ENCODE peak calls at places on chromosomes 1 and 21, in nine cellular contexts. C is A549; D is CD4-positive, alpha-beta T cell; Q is hepatocyte; R is small intestine; I is cardiac muscle cell; E is SJCRH30; G is foreskin keratinocyte; T is left ventricle myocardium inferior. B is an unnamed sample.

GRCh38 chr1:37477198-37477931 is 3.0 kb downstream of the ZC3H12A start:
- DNase-seq in D (peak), R (peak), T (no peak), E (no peak), I (peak), G (peak), C (no peak), Q (peak), B (peak)

GRCh38 chr1:226019550-226019949 is 20.4 kb upstream of the SDE2 start:
- DNase-seq in G (no peak), E (no peak), R (peak), D (no peak), C (no peak), Q (no peak), T (no peak), I (no peak), B (no peak)

GRCh38 chr1:215146252-215146975 is 63.9 kb downstream of the KCNK2 start:
- DNase-seq in E (no peak), G (no peak), I (peak), Q (peak), T (no peak), D (no peak), R (no peak), C (no peak), B (no peak)

GRCh38 chr1:151156515-151156819 is at the start of gene TNFAIP8L2:
- DNase-seq in D (peak), R (peak), Q (no peak), C (no peak), G (no peak), T (peak), I (no peak), E (no peak), B (peak)

GRCh38 chr1:31354266-31354665 is 18.6 kb downstream of the FABP3 start:
- DNase-seq in C (no peak), D (no peak), Q (no peak), E (no peak), G (no peak), T (no peak), I (peak), R (no peak), B (peak)

GRCh38 chr1:170657275-170657853 is 6.6 kb upstream of the PRRX1 start:
- DNase-seq in D (no peak), G (no peak), E (peak), C (no peak), R (no peak), T (no peak), I (no peak), Q (no peak), B (no peak)

GRCh38 chr1:161196521-161197451 is 2.1 kb downstream of the ADAMTS4 start:
- DNase-seq in I (peak), Q (peak), G (no peak), T (peak), E (peak), D (no peak), R (no peak), C (no peak), B (no peak)

GRCh38 chr1:244349581-244350001 is 102.1 kb downstream of the ADSS2 start:
- DNase-seq in G (no peak), R (no peak), D (no peak), I (peak), E (no peak), T (no peak), Q (no peak), C (no peak), B (no peak)

GRCh38 chr1:110106013-110106941 is 6.0 kb upstream of the UBL4B start:
- DNase-seq in T (peak), E (peak), I (peak), D (peak), Q (peak), C (peak), G (no peak), R (peak), B (peak)

GRCh38 chr1:117633936-117634335 is 28.1 kb downstream of the TENT5C start:
- DNase-seq in I (no peak), E (no peak), T (no peak), R (no peak), Q (no peak), D (no peak), G (no peak), C (no peak), B (no peak)

GRCh38 chr1:7948950-7949349 is 8.3 kb upstream of the TNFRSF9 start:
- DNase-seq in C (no peak), T (no peak), R (peak), Q (no peak), D (peak), I (peak), E (no peak), G (peak), B (no peak)

GRCh38 chr1:200625381-200625824 is 4.9 kb upstream of the KIF14 start:
- DNase-seq in G (peak), E (no peak), I (peak), D (no peak), R (no peak), C (no peak), Q (no peak), T (no peak), B (no peak)

GRCh38 chr21:42117229-42118048 is 46.3 kb downstream of the UMODL1 start:
- DNase-seq in I (peak), T (peak), C (peak), D (peak), Q (peak), R (peak), G (peak), E (peak), B (peak)

GRCh38 chr1:220952941-220953340 is 73.7 kb downstream of the HLX start:
- DNase-seq in Q (no peak), C (no peak), E (peak), T (no peak), R (no peak), I (no peak), G (no peak), D (no peak), B (no peak)

GRCh38 chr1:236072001-236072400 is 7.1 kb upstream of the NID1 start:
- DNase-seq in R (no peak), E (no peak), G (no peak), I (no peak), C (no peak), D (no peak), T (no peak), Q (no peak), B (no peak)

GRCh38 chr1:224647449-224647848 is 31.3 kb downstream of the CNIH3 start:
- DNase-seq in R (no peak), E (no peak), T (no peak), I (no peak), Q (no peak), G (no peak), C (no peak), D (no peak), B (no peak)

GRCh38 chr1:13794231-13795187 is 94.5 kb downstream of the PRDM2 start:
- DNase-seq in D (no peak), C (no peak), I (no peak), R (no peak), G (no peak), T (no peak), Q (no peak), E (no peak), B (no peak)

GRCh38 chr1:67855944-67856343 is 22.7 kb upstream of the GNG12 start:
- DNase-seq in G (no peak), E (no peak), D (no peak), T (no peak), Q (no peak), R (no peak), I (peak), C (no peak), B (no peak)

GRCh38 chr1:44405804-44406743 is 1.0 kb downstream of the RNF220 start:
- DNase-seq in E (no peak), T (no peak), Q (peak), C (peak), R (no peak), D (no peak), G (no peak), I (no peak), B (no peak)

GRCh38 chr1:20729990-20730689 is 2.4 kb downstream of the SH2D5 start:
- DNase-seq in C (no peak), R (no peak), T (no peak), G (no peak), E (no peak), I (no peak), Q (no peak), D (no peak), B (no peak)

GRCh38 chr1:111455642-111456031 is 6.4 kb downstream of the ATP5PB start:
- DNase-seq in E (no peak), C (no peak), Q (no peak), I (no peak), G (no peak), R (no peak), T (no peak), D (no peak), B (no peak)

GRCh38 chr1:96387785-96388184 is 333.8 kb upstream of the PTBP2 start:
- DNase-seq in Q (no peak), I (no peak), R (no peak), T (no peak), G (peak), C (no peak), E (no peak), D (no peak), B (no peak)

GRCh38 chr1:116529681-116530080 is 41.1 kb downstream of the CD58 start:
- DNase-seq in G (no peak), D (no peak), R (no peak), C (no peak), E (no peak), T (no peak), Q (no peak), I (no peak), B (no peak)

DNA sequence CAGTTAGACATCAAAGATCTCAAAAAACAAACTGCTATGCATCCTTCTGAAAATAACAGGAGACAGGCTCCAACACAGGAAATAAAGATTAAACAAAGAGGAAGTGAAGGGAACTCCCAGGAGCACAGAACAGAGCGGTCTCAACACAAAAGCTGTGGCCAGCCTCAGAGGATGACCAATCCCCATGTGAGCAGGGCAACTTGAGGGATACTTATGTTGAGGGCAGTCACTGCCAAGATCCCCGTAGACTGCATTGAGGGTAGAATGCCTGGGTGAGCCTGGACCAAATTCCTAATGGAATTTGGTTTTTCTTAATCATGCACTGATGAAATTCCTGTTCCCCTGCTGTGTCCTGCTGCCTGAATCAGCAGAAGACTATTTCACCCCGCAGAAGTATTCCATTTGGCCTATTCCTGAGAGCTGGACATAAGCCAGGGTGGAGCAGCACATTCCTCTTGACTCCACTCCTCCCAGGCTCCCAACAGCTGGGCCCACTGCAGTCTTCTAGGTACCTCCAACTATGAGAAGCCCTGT is 49.0 kb downstream of the JAK1 start:
- DNase-seq in C (peak), E (peak), G (peak), D (no peak), Q (peak), I (peak), R (no peak), T (peak), B (peak)
- H3K27ac ChIP-seq in C (peak), E (peak), G (no peak), D (no peak), Q (peak), I (no peak), R (peak), T (peak), B (peak)

GRCh38 chr1:169514566-169515270 is 29.0 kb upstream of the SLC19A2 start:
- DNase-seq in Q (no peak), E (no peak), C (no peak), R (no peak), G (no peak), I (no peak), T (no peak), D (no peak), B (no peak)
- H3K27ac ChIP-seq in Q (no peak), E (no peak), C (no peak), R (no peak), G (no peak), I (no peak), T (no peak), D (no peak), B (no peak)

GRCh38 chr1:3460653-3461237 is 6.3 kb downstream of the ARHGEF16 start:
- DNase-seq in I (peak), R (peak), G (no peak), D (no peak), T (no peak), Q (peak), C (no peak), E (no peak), B (no peak)
- H3K27ac ChIP-seq in I (peak), R (peak), G (no peak), D (no peak), T (peak), Q (peak), C (peak), E (no peak), B (no peak)

GRCh38 chr1:77831566-77831965 is 52.1 kb downstream of the MIGA1 start:
- DNase-seq in D (no peak), I (peak), Q (no peak), T (no peak), G (no peak), C (no peak), E (no peak), R (no peak), B (no peak)

GRCh38 chr1:77832889-77833288 is 53.4 kb downstream of the MIGA1 start:
- DNase-seq in T (no peak), I (peak), D (no peak), R (no peak), G (no peak), E (no peak), C (no peak), Q (peak), B (no peak)

GRCh38 chr1:77831976-77832695 is 52.7 kb downstream of the MIGA1 start:
- DNase-seq in I (peak), R (no peak), Q (peak), E (no peak), D (no peak), G (no peak), T (no peak), C (no peak), B (no peak)

GRCh38 chr1:77833521-77834100 is 54.2 kb downstream of the MIGA1 start:
- DNase-seq in I (peak), C (no peak), T (no peak), R (no peak), G (no peak), E (no peak), D (no peak), Q (no peak), B (no peak)

GRCh38 chr1:77834771-77835334 is 53.6 kb upstream of the NEXN start:
- DNase-seq in D (no peak), E (no peak), R (peak), I (peak), C (no peak), Q (peak), G (no peak), T (no peak), B (no peak)
- H3K27ac ChIP-seq in D (no peak), E (no peak), R (no peak), I (peak), C (no peak), Q (peak), G (no peak), T (peak), B (no peak)

DNA sequence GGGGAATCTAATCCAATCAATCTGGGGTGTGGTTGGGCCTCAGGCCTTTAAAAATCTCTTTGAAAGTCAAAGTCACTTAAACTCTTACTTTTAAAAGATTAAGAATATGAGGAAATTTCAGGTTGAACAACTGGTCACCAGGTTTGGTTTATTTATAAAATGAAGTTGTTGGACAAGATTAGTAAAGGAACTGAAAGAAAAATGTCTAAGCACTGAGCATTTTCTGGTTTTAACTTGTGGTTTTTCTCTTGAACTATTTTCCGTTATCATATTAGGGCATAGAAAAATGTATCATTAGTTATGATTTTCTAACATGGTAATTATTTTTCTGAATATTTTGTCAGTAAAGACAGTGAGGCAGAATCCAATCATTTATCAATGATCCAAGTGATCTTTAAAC is 49.6 kb downstream of the RGS2 start:
- DNase-seq in D (no peak), Q (no peak), C (no peak), T (no peak), E (no peak), I (no peak), G (no peak), R (no peak), B (no peak)
- H3K27ac ChIP-seq in D (no peak), Q (no peak), C (no peak), T (no peak), E (no peak), I (no peak), G (no peak), R (no peak), B (no peak)

GRCh38 chr21:44082648-44083436 is 24.4 kb upstream of the PWP2 start:
- DNase-seq in E (no peak), R (peak), T (no peak), Q (peak), I (no peak), D (no peak), C (no peak), G (peak), B (no peak)
- H3K27ac ChIP-seq in E (no peak), R (peak), T (peak), Q (peak), I (no peak), D (peak), C (no peak), G (no peak), B (no peak)

GRCh38 chr21:38824124-38824822 is 18.5 kb downstream of the ETS2 start:
- DNase-seq in G (no peak), Q (no peak), C (no peak), T (no peak), R (peak), E (no peak), D (no peak), I (no peak), B (no peak)

GRCh38 chr21:38822754-38823374 is 17.1 kb downstream of the ETS2 start:
- DNase-seq in G (no peak), Q (no peak), T (no peak), E (no peak), I (no peak), D (no peak), R (peak), C (no peak), B (no peak)

GRCh38 chr21:38825269-38825668 is 19.5 kb downstream of the ETS2 start:
- DNase-seq in D (no peak), I (no peak), R (peak), Q (no peak), E (no peak), T (no peak), G (no peak), C (no peak), B (no peak)

GRCh38 chr21:38823737-38824123 is 18.0 kb downstream of the ETS2 start:
- DNase-seq in D (no peak), C (no peak), E (no peak), I (no peak), G (no peak), T (no peak), R (no peak), Q (no peak), B (no peak)

GRCh38 chr21:38825901-38826300 is 20.2 kb downstream of the ETS2 start:
- DNase-seq in T (no peak), C (no peak), Q (no peak), R (no peak), I (no peak), D (no peak), E (no peak), G (no peak), B (no peak)
- H3K27ac ChIP-seq in T (no peak), C (no peak), Q (no peak), R (no peak), I (no peak), D (no peak), E (no peak), G (no peak), B (no peak)

DNA sequence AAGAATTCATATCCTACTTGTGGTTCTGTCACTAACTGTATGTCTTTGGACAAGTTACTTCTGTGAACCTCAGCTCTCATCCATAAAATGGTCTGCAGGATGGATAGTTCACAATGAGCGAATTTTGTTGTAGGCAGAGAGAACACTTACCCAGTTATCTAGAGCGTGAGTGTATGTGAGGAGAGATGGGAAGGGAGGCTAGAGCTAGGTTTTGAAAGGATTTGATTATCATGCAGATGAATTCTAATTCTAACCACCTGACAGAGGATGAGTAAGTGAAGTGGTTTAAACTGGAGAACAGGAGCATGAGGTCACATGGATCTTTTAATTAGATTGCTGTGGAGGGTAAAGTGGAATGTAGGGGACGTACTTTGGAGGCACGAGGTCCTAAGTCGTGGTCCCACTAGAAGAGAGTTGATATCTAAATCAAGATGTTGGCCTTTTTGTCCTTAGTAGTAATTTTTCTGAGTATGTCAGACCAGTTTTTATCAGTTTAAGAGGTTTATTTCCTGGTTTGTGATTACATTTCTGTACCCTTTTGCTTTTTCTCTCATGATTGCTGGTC is 5.0 kb downstream of the SUCO start:
- DNase-seq in G (no peak), Q (no peak), E (no peak), T (no peak), R (no peak), D (no peak), C (no peak), I (no peak), B (no peak)
- H3K27ac ChIP-seq in G (peak), Q (no peak), E (no peak), T (no peak), R (no peak), D (no peak), C (no peak), I (no peak), B (no peak)

DNA sequence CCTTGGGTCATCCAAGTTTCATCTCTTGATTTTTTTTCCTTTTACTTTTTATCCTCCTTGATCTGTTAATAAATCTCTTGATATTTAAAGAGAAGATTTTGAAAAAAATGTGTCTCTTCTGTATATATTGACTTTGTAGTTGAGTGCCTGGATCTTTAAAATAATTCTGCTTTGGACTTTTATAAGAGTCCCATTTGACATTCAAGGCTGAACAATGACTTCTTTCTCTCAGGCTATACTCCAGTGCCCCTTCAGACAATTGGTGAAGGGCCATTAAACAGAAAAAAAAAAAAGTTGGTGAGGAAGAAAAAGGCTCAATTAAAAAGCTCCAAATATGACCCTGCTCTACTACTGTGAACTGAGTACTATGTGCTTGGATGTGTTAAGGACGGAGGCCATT is 40.9 kb upstream of the CITED4 start:
- DNase-seq in I (no peak), Q (no peak), G (no peak), E (no peak), R (no peak), T (no peak), D (no peak), C (no peak), B (no peak)
- H3K27ac ChIP-seq in I (no peak), Q (no peak), G (peak), E (no peak), R (no peak), T (no peak), D (no peak), C (peak), B (no peak)

DNA sequence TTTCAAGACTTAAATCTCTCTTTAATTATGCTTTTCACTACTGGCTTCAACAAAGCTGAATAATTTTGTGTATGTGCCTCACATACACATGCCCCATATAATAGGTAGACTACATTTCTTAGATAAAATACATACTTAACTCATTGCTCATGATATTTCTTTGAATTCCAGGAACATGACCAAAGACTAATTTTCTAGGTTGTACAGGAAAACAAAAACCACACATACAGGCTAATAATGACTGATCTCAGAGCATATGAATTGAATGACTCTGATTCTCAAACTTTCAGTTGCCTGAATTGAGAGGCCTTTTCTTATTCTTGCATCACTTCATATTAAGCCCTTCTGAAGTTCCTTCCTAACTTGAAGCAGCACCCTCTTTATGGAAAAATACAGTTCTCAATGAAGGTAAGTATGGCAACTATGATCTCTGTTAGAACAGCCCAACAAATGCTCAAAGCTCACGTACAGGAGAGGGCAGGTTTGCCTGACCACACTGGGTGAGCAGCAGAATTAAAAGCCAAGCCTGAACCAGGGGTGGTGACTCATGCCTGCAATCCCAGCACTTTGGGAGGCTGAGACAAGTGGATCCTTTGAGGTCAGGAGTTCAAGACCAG is 22.6 kb upstream of the UAP1 start:
- DNase-seq in R (no peak), G (peak), Q (no peak), D (no peak), I (peak), T (no peak), E (peak), C (no peak), B (no peak)
- H3K27ac ChIP-seq in R (no peak), G (peak), Q (peak), D (no peak), I (no peak), T (no peak), E (peak), C (peak), B (no peak)